ENCODE peak calls at places on chromosomes 6 and 20, in seven cellular contexts. One of them, this sample, is unnamed.

GRCh38 chr20:32560989-32561830 is 23.9 kb downstream of the NOL4L start:
- DNase-seq in GM23248: peak; percentile 48
- DNase-seq in activated T-helper 1 cell treated with anti-CD3 and anti-CD28 coated beads, Interleukin-12 subunit alpha, Interleukin-12 subunit beta, Interleukin-2, Interleukin-4 antibody, amounts not matched to agents 30 ng/mL and 10 ng/mL and 1 ng/mL, durations not matched to agents 14 hours and 24 hours and 36 hours: no peak
- DNase-seq in left lung: peak; percentile 70
- DNase-seq in occipital lobe: no peak
- DNase-seq in NCI-H1105: no peak
- DNase-seq in iPS DF 19.7: no peak
- DNase-seq in this sample: peak; percentile 52

GRCh38 chr6:66508433-66508832 is 801.4 kb upstream of the EYS start:
- DNase-seq in iPS DF 19.7: no peak
- DNase-seq in activated T-helper 1 cell treated with anti-CD3 and anti-CD28 coated beads, Interleukin-12 subunit alpha, Interleukin-12 subunit beta, Interleukin-2, Interleukin-4 antibody, amounts not matched to agents 30 ng/mL and 10 ng/mL and 1 ng/mL, durations not matched to agents 14 hours and 24 hours and 36 hours: no peak
- DNase-seq in NCI-H1105: no peak
- DNase-seq in left lung: no peak
- DNase-seq in GM23248: peak; percentile 0
- DNase-seq in occipital lobe: no peak
- DNase-seq in this sample: no peak

GRCh38 chr20:63273180-63273579 is 567 bp downstream of the ARFGAP1 start:
- DNase-seq in GM23248: peak; percentile 39
- DNase-seq in activated T-helper 1 cell treated with anti-CD3 and anti-CD28 coated beads, Interleukin-12 subunit alpha, Interleukin-12 subunit beta, Interleukin-2, Interleukin-4 antibody, amounts not matched to agents 30 ng/mL and 10 ng/mL and 1 ng/mL, durations not matched to agents 14 hours and 24 hours and 36 hours: no peak
- DNase-seq in occipital lobe: no peak
- DNase-seq in NCI-H1105: no peak
- DNase-seq in left lung: peak; percentile 79
- DNase-seq in iPS DF 19.7: no peak
- DNase-seq in this sample: no peak

GRCh38 chr6:84093405-84094049 is 60.0 kb downstream of the MRAP2 start:
- DNase-seq in occipital lobe: no peak
- DNase-seq in activated T-helper 1 cell treated with anti-CD3 and anti-CD28 coated beads, Interleukin-12 subunit alpha, Interleukin-12 subunit beta, Interleukin-2, Interleukin-4 antibody, amounts not matched to agents 30 ng/mL and 10 ng/mL and 1 ng/mL, durations not matched to agents 14 hours and 24 hours and 36 hours: no peak
- DNase-seq in iPS DF 19.7: no peak
- DNase-seq in GM23248: no peak
- DNase-seq in NCI-H1105: no peak
- DNase-seq in left lung: no peak
- DNase-seq in this sample: no peak

GRCh38 chr6:63121166-63121565 is 90.1 kb upstream of the FKBP1C start:
- DNase-seq in left lung: no peak
- DNase-seq in activated T-helper 1 cell treated with anti-CD3 and anti-CD28 coated beads, Interleukin-12 subunit alpha, Interleukin-12 subunit beta, Interleukin-2, Interleukin-4 antibody, amounts not matched to agents 30 ng/mL and 10 ng/mL and 1 ng/mL, durations not matched to agents 14 hours and 24 hours and 36 hours: no peak
- DNase-seq in iPS DF 19.7: no peak
- DNase-seq in GM23248: no peak
- DNase-seq in occipital lobe: no peak
- DNase-seq in NCI-H1105: no peak
- DNase-seq in this sample: no peak

GRCh38 chr6:157125531-157125930 is 197.8 kb downstream of the TMEM242 start:
- DNase-seq in occipital lobe: no peak
- DNase-seq in iPS DF 19.7: no peak
- DNase-seq in left lung: no peak
- DNase-seq in GM23248: no peak
- DNase-seq in activated T-helper 1 cell treated with anti-CD3 and anti-CD28 coated beads, Interleukin-12 subunit alpha, Interleukin-12 subunit beta, Interleukin-2, Interleukin-4 antibody, amounts not matched to agents 30 ng/mL and 10 ng/mL and 1 ng/mL, durations not matched to agents 14 hours and 24 hours and 36 hours: no peak
- DNase-seq in NCI-H1105: no peak
- DNase-seq in this sample: no peak

GRCh38 chr6:96509281-96509680 is 12.3 kb upstream of the UFL1 start:
- DNase-seq in occipital lobe: no peak
- DNase-seq in left lung: no peak
- DNase-seq in activated T-helper 1 cell treated with anti-CD3 and anti-CD28 coated beads, Interleukin-12 subunit alpha, Interleukin-12 subunit beta, Interleukin-2, Interleukin-4 antibody, amounts not matched to agents 30 ng/mL and 10 ng/mL and 1 ng/mL, durations not matched to agents 14 hours and 24 hours and 36 hours: no peak
- DNase-seq in iPS DF 19.7: no peak
- DNase-seq in NCI-H1105: no peak
- DNase-seq in GM23248: no peak
- DNase-seq in this sample: no peak

GRCh38 chr6:149899926-149900619 is 2.2 kb upstream of the RAET1E start:
- DNase-seq in left lung: no peak
- DNase-seq in activated T-helper 1 cell treated with anti-CD3 and anti-CD28 coated beads, Interleukin-12 subunit alpha, Interleukin-12 subunit beta, Interleukin-2, Interleukin-4 antibody, amounts not matched to agents 30 ng/mL and 10 ng/mL and 1 ng/mL, durations not matched to agents 14 hours and 24 hours and 36 hours: no peak
- DNase-seq in occipital lobe: no peak
- DNase-seq in iPS DF 19.7: no peak
- DNase-seq in NCI-H1105: no peak
- DNase-seq in GM23248: no peak
- DNase-seq in this sample: no peak

GRCh38 chr6:131029661-131030297 is 33.3 kb downstream of the EPB41L2 start:
- DNase-seq in iPS DF 19.7: peak; percentile 5
- DNase-seq in left lung: no peak
- DNase-seq in GM23248: peak; percentile 58
- DNase-seq in occipital lobe: no peak
- DNase-seq in NCI-H1105: no peak
- DNase-seq in activated T-helper 1 cell treated with anti-CD3 and anti-CD28 coated beads, Interleukin-12 subunit alpha, Interleukin-12 subunit beta, Interleukin-2, Interleukin-4 antibody, amounts not matched to agents 30 ng/mL and 10 ng/mL and 1 ng/mL, durations not matched to agents 14 hours and 24 hours and 36 hours: no peak
- DNase-seq in this sample: no peak

GRCh38 chr20:34522969-34523871 is 7.0 kb downstream of the DYNLRB1 start:
- DNase-seq in GM23248: peak; percentile 72
- DNase-seq in NCI-H1105: peak; percentile 33
- DNase-seq in iPS DF 19.7: no peak
- DNase-seq in activated T-helper 1 cell treated with anti-CD3 and anti-CD28 coated beads, Interleukin-12 subunit alpha, Interleukin-12 subunit beta, Interleukin-2, Interleukin-4 antibody, amounts not matched to agents 30 ng/mL and 10 ng/mL and 1 ng/mL, durations not matched to agents 14 hours and 24 hours and 36 hours: peak; percentile 26
- DNase-seq in occipital lobe: no peak
- DNase-seq in left lung: no peak
- DNase-seq in this sample: no peak

GRCh38 chr20:1509237-1509636 is 18.0 kb upstream of the SIRPB2 start:
- DNase-seq in GM23248: peak; percentile 85
- DNase-seq in activated T-helper 1 cell treated with anti-CD3 and anti-CD28 coated beads, Interleukin-12 subunit alpha, Interleukin-12 subunit beta, Interleukin-2, Interleukin-4 antibody, amounts not matched to agents 30 ng/mL and 10 ng/mL and 1 ng/mL, durations not matched to agents 14 hours and 24 hours and 36 hours: no peak
- DNase-seq in iPS DF 19.7: no peak
- DNase-seq in occipital lobe: peak; percentile 17
- DNase-seq in NCI-H1105: peak; percentile 11
- DNase-seq in left lung: no peak
- DNase-seq in this sample: no peak

GRCh38 chr6:55299285-55299684 is 28.0 kb upstream of the GFRAL start:
- DNase-seq in left lung: no peak
- DNase-seq in occipital lobe: no peak
- DNase-seq in activated T-helper 1 cell treated with anti-CD3 and anti-CD28 coated beads, Interleukin-12 subunit alpha, Interleukin-12 subunit beta, Interleukin-2, Interleukin-4 antibody, amounts not matched to agents 30 ng/mL and 10 ng/mL and 1 ng/mL, durations not matched to agents 14 hours and 24 hours and 36 hours: no peak
- DNase-seq in GM23248: no peak
- DNase-seq in NCI-H1105: no peak
- DNase-seq in iPS DF 19.7: no peak
- DNase-seq in this sample: no peak

GRCh38 chr6:152571089-152571488 is 66.1 kb downstream of the SYNE1 start:
- DNase-seq in NCI-H1105: no peak
- DNase-seq in GM23248: no peak
- DNase-seq in iPS DF 19.7: no peak
- DNase-seq in activated T-helper 1 cell treated with anti-CD3 and anti-CD28 coated beads, Interleukin-12 subunit alpha, Interleukin-12 subunit beta, Interleukin-2, Interleukin-4 antibody, amounts not matched to agents 30 ng/mL and 10 ng/mL and 1 ng/mL, durations not matched to agents 14 hours and 24 hours and 36 hours: no peak
- DNase-seq in left lung: no peak
- DNase-seq in occipital lobe: no peak
- DNase-seq in this sample: no peak

GRCh38 chr6:29925341-29926080 is 16.8 kb upstream of the HLA-A start:
- DNase-seq in left lung: peak; percentile 83
- DNase-seq in iPS DF 19.7: no peak
- DNase-seq in occipital lobe: no peak
- DNase-seq in activated T-helper 1 cell treated with anti-CD3 and anti-CD28 coated beads, Interleukin-12 subunit alpha, Interleukin-12 subunit beta, Interleukin-2, Interleukin-4 antibody, amounts not matched to agents 30 ng/mL and 10 ng/mL and 1 ng/mL, durations not matched to agents 14 hours and 24 hours and 36 hours: no peak
- DNase-seq in GM23248: peak; percentile 24
- DNase-seq in NCI-H1105: no peak
- DNase-seq in this sample: no peak

GRCh38 chr20:46438156-46438750 is 31.8 kb upstream of the ELMO2 start:
- DNase-seq in GM23248: peak; percentile 62
- DNase-seq in occipital lobe: peak; percentile 40
- DNase-seq in left lung: no peak
- DNase-seq in iPS DF 19.7: no peak
- DNase-seq in NCI-H1105: peak; percentile 30
- DNase-seq in activated T-helper 1 cell treated with anti-CD3 and anti-CD28 coated beads, Interleukin-12 subunit alpha, Interleukin-12 subunit beta, Interleukin-2, Interleukin-4 antibody, amounts not matched to agents 30 ng/mL and 10 ng/mL and 1 ng/mL, durations not matched to agents 14 hours and 24 hours and 36 hours: no peak
- DNase-seq in this sample: peak; percentile 18

GRCh38 chr20:40687384-40688128 is 1.5 kb downstream of the MAFB start:
- DNase-seq in iPS DF 19.7: no peak
- DNase-seq in activated T-helper 1 cell treated with anti-CD3 and anti-CD28 coated beads, Interleukin-12 subunit alpha, Interleukin-12 subunit beta, Interleukin-2, Interleukin-4 antibody, amounts not matched to agents 30 ng/mL and 10 ng/mL and 1 ng/mL, durations not matched to agents 14 hours and 24 hours and 36 hours: no peak
- DNase-seq in occipital lobe: no peak
- DNase-seq in left lung: peak; percentile 93
- DNase-seq in NCI-H1105: no peak
- DNase-seq in GM23248: peak; percentile 69
- DNase-seq in this sample: no peak

GRCh38 chr6:11428895-11429294 is 108.7 kb upstream of the TMEM170B start:
- DNase-seq in occipital lobe: no peak
- DNase-seq in iPS DF 19.7: no peak
- DNase-seq in left lung: no peak
- DNase-seq in NCI-H1105: no peak
- DNase-seq in activated T-helper 1 cell treated with anti-CD3 and anti-CD28 coated beads, Interleukin-12 subunit alpha, Interleukin-12 subunit beta, Interleukin-2, Interleukin-4 antibody, amounts not matched to agents 30 ng/mL and 10 ng/mL and 1 ng/mL, durations not matched to agents 14 hours and 24 hours and 36 hours: no peak
- DNase-seq in GM23248: peak; percentile 78
- DNase-seq in this sample: no peak

GRCh38 chr6:142377112-142377848 is 75.5 kb downstream of the ADGRG6 start:
- DNase-seq in activated T-helper 1 cell treated with anti-CD3 and anti-CD28 coated beads, Interleukin-12 subunit alpha, Interleukin-12 subunit beta, Interleukin-2, Interleukin-4 antibody, amounts not matched to agents 30 ng/mL and 10 ng/mL and 1 ng/mL, durations not matched to agents 14 hours and 24 hours and 36 hours: no peak
- DNase-seq in GM23248: no peak
- DNase-seq in NCI-H1105: peak; percentile 92
- DNase-seq in left lung: no peak
- DNase-seq in iPS DF 19.7: no peak
- DNase-seq in occipital lobe: no peak
- DNase-seq in this sample: no peak

GRCh38 chr6:39887692-39888450 is 46.4 kb downstream of the MOCS1 start:
- DNase-seq in occipital lobe: peak; percentile 66
- DNase-seq in activated T-helper 1 cell treated with anti-CD3 and anti-CD28 coated beads, Interleukin-12 subunit alpha, Interleukin-12 subunit beta, Interleukin-2, Interleukin-4 antibody, amounts not matched to agents 30 ng/mL and 10 ng/mL and 1 ng/mL, durations not matched to agents 14 hours and 24 hours and 36 hours: no peak
- DNase-seq in GM23248: peak; percentile 88
- DNase-seq in iPS DF 19.7: no peak
- DNase-seq in left lung: peak; percentile 83
- DNase-seq in NCI-H1105: no peak
- DNase-seq in this sample: no peak

GRCh38 chr6:55469829-55470438 is 109.1 kb downstream of the HMGCLL1 start:
- DNase-seq in NCI-H1105: no peak
- DNase-seq in occipital lobe: no peak
- DNase-seq in GM23248: no peak
- DNase-seq in activated T-helper 1 cell treated with anti-CD3 and anti-CD28 coated beads, Interleukin-12 subunit alpha, Interleukin-12 subunit beta, Interleukin-2, Interleukin-4 antibody, amounts not matched to agents 30 ng/mL and 10 ng/mL and 1 ng/mL, durations not matched to agents 14 hours and 24 hours and 36 hours: no peak
- DNase-seq in left lung: no peak
- DNase-seq in iPS DF 19.7: no peak
- DNase-seq in this sample: no peak

GRCh38 chr20:36092424-36093024 is 62.0 kb upstream of the EPB41L1 start:
- DNase-seq in activated T-helper 1 cell treated with anti-CD3 and anti-CD28 coated beads, Interleukin-12 subunit alpha, Interleukin-12 subunit beta, Interleukin-2, Interleukin-4 antibody, amounts not matched to agents 30 ng/mL and 10 ng/mL and 1 ng/mL, durations not matched to agents 14 hours and 24 hours and 36 hours: no peak
- DNase-seq in NCI-H1105: no peak
- DNase-seq in GM23248: peak; percentile 65
- DNase-seq in iPS DF 19.7: no peak
- DNase-seq in left lung: peak; percentile 86
- DNase-seq in occipital lobe: no peak
- DNase-seq in this sample: no peak

GRCh38 chr6:63543982-63544381 is 28.3 kb upstream of the LOC128125822 start:
- DNase-seq in activated T-helper 1 cell treated with anti-CD3 and anti-CD28 coated beads, Interleukin-12 subunit alpha, Interleukin-12 subunit beta, Interleukin-2, Interleukin-4 antibody, amounts not matched to agents 30 ng/mL and 10 ng/mL and 1 ng/mL, durations not matched to agents 14 hours and 24 hours and 36 hours: no peak
- DNase-seq in occipital lobe: no peak
- DNase-seq in NCI-H1105: no peak
- DNase-seq in GM23248: no peak
- DNase-seq in iPS DF 19.7: no peak
- DNase-seq in left lung: no peak
- DNase-seq in this sample: no peak

This sample was measured in DMS153.